ENCODE peak calls at places on chromosome 12, in four cellular contexts. One of them, this sample, is unnamed.

GRCh38 chr12:94180558-94181296 is 32.4 kb downstream of the PLXNC1 start:
- DNase-seq in CD4-positive, alpha-beta T cell: no peak
- DNase-seq in upper lobe of right lung: no peak
- DNase-seq in lung: no peak
- DNase-seq in this sample: no peak

GRCh38 chr12:49750027-49750977 is 8.9 kb downstream of the TMBIM6 start:
- DNase-seq in lung: no peak
- DNase-seq in CD4-positive, alpha-beta T cell: no peak
- DNase-seq in upper lobe of right lung: no peak
- DNase-seq in this sample: no peak

GRCh38 chr12:115259968-115260806 is 576.2 kb upstream of the TBX3 start:
- DNase-seq in lung: peak; percentile 34
- DNase-seq in CD4-positive, alpha-beta T cell: no peak
- DNase-seq in upper lobe of right lung: no peak
- DNase-seq in this sample: no peak

GRCh38 chr12:4001869-4002268 is 128.7 kb upstream of the PARP11 start:
- DNase-seq in upper lobe of right lung: no peak
- DNase-seq in CD4-positive, alpha-beta T cell: no peak
- DNase-seq in lung: no peak
- DNase-seq in this sample: no peak

GRCh38 chr12:116924558-116925453 is 14.1 kb downstream of the FBXW8 start:
- DNase-seq in upper lobe of right lung: no peak
- DNase-seq in CD4-positive, alpha-beta T cell: no peak
- DNase-seq in lung: no peak
- DNase-seq in this sample: no peak

GRCh38 chr12:77845831-77846230 is 15.1 kb downstream of the NAV3 start:
- DNase-seq in CD4-positive, alpha-beta T cell: no peak
- DNase-seq in upper lobe of right lung: no peak
- DNase-seq in lung: no peak
- DNase-seq in this sample: no peak

GRCh38 chr12:43836455-43836989 is 641 bp downstream of the TMEM117 start:
- DNase-seq in CD4-positive, alpha-beta T cell: no peak
- DNase-seq in lung: no peak
- DNase-seq in upper lobe of right lung: no peak
- DNase-seq in this sample: peak; percentile 25

GRCh38 chr12:26938660-26939185 is 453 bp downstream of the FGFR1OP2 start:
- DNase-seq in upper lobe of right lung: no peak
- DNase-seq in lung: peak; percentile 33
- DNase-seq in CD4-positive, alpha-beta T cell: no peak
- DNase-seq in this sample: no peak

GRCh38 chr12:40648519-40648918 is 43.7 kb upstream of the CNTN1 start:
- DNase-seq in upper lobe of right lung: no peak
- DNase-seq in CD4-positive, alpha-beta T cell: no peak
- DNase-seq in lung: no peak
- DNase-seq in this sample: no peak

GRCh38 chr12:105946541-105946940 is 192.2 kb downstream of the NUAK1 start:
- DNase-seq in CD4-positive, alpha-beta T cell: no peak
- DNase-seq in lung: no peak
- DNase-seq in upper lobe of right lung: no peak
- DNase-seq in this sample: no peak

GRCh38 chr12:132593938-132594358 is 16.4 kb downstream of the LRCOL1 start:
- DNase-seq in CD4-positive, alpha-beta T cell: no peak
- DNase-seq in lung: peak; percentile 93
- DNase-seq in upper lobe of right lung: peak; percentile 92
- DNase-seq in this sample: peak; percentile 78

GRCh38 chr12:19970826-19971225 is 397.5 kb upstream of the PDE3A start:
- DNase-seq in lung: no peak
- DNase-seq in CD4-positive, alpha-beta T cell: no peak
- DNase-seq in upper lobe of right lung: no peak
- DNase-seq in this sample: no peak

GRCh38 chr12:88958153-88958552 is 377.9 kb upstream of the KITLG start:
- DNase-seq in upper lobe of right lung: no peak
- DNase-seq in CD4-positive, alpha-beta T cell: no peak
- DNase-seq in lung: no peak
- DNase-seq in this sample: no peak

GRCh38 chr12:56042430-56043203 is 899 bp downstream of the RPS26 start:
- DNase-seq in CD4-positive, alpha-beta T cell: no peak
- DNase-seq in lung: no peak
- DNase-seq in upper lobe of right lung: no peak
- DNase-seq in this sample: no peak

GRCh38 chr12:21502164-21502496 is 541 bp downstream of the GOLT1B start:
- DNase-seq in lung: no peak
- DNase-seq in upper lobe of right lung: no peak
- DNase-seq in CD4-positive, alpha-beta T cell: no peak
- DNase-seq in this sample: no peak

GRCh38 chr12:43407816-43408645 is 144.0 kb downstream of the ADAMTS20 start:
- DNase-seq in CD4-positive, alpha-beta T cell: no peak
- DNase-seq in lung: no peak
- DNase-seq in upper lobe of right lung: no peak
- DNase-seq in this sample: no peak

GRCh38 chr12:66603458-66603857 is 75.4 kb downstream of the GRIP1 start:
- DNase-seq in CD4-positive, alpha-beta T cell: no peak
- DNase-seq in upper lobe of right lung: no peak
- DNase-seq in lung: no peak
- DNase-seq in this sample: no peak

GRCh38 chr12:20370001-20370381 is 1.7 kb downstream of the PDE3A start:
- DNase-seq in CD4-positive, alpha-beta T cell: no peak
- DNase-seq in lung: no peak
- DNase-seq in upper lobe of right lung: peak; percentile 55
- DNase-seq in this sample: no peak

GRCh38 chr12:25859976-25860375 is 98.5 kb upstream of the RASSF8 start:
- DNase-seq in upper lobe of right lung: no peak
- DNase-seq in lung: no peak
- DNase-seq in CD4-positive, alpha-beta T cell: no peak
- DNase-seq in this sample: no peak

GRCh38 chr12:58812229-58812628 is 108.1 kb downstream of the LRIG3 start:
- DNase-seq in upper lobe of right lung: no peak
- DNase-seq in CD4-positive, alpha-beta T cell: no peak
- DNase-seq in lung: no peak
- DNase-seq in this sample: no peak

GRCh38 chr12:29158364-29158763 is 9.3 kb downstream of the FAR2 start:
- DNase-seq in lung: no peak
- DNase-seq in upper lobe of right lung: no peak
- DNase-seq in CD4-positive, alpha-beta T cell: no peak
- DNase-seq in this sample: no peak

DNA sequence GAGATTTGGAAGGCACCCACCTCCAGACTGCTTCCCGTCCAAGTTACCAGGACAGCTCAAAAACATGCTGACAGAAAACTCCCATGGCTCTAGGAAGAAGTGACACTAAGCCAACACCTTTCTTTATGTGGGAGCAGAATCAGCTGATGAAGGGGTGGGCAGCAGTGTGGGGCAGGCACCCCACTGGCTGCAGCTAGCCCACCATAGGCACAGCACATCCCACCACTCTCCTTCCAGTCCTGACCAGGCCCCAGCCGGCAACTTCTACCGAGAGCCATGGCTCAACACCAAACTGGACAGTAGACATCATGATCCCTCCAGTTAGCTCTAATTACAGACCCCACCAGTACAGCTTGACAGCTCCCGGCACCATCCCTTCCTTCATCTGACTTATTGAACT is 45.0 kb downstream of the SH2B3 start:
- DNase-seq in lung: peak; percentile 23
- DNase-seq in upper lobe of right lung: no peak
- DNase-seq in CD4-positive, alpha-beta T cell: no peak
- DNase-seq in this sample: no peak
- H3K27ac ChIP-seq in lung: no peak overlapping the region
- H3K27ac ChIP-seq in upper lobe of right lung: no peak overlapping the region
- H3K27ac ChIP-seq in CD4-positive, alpha-beta T cell: no peak overlapping the region
- H3K27ac ChIP-seq in this sample: no peak overlapping the region

DNA sequence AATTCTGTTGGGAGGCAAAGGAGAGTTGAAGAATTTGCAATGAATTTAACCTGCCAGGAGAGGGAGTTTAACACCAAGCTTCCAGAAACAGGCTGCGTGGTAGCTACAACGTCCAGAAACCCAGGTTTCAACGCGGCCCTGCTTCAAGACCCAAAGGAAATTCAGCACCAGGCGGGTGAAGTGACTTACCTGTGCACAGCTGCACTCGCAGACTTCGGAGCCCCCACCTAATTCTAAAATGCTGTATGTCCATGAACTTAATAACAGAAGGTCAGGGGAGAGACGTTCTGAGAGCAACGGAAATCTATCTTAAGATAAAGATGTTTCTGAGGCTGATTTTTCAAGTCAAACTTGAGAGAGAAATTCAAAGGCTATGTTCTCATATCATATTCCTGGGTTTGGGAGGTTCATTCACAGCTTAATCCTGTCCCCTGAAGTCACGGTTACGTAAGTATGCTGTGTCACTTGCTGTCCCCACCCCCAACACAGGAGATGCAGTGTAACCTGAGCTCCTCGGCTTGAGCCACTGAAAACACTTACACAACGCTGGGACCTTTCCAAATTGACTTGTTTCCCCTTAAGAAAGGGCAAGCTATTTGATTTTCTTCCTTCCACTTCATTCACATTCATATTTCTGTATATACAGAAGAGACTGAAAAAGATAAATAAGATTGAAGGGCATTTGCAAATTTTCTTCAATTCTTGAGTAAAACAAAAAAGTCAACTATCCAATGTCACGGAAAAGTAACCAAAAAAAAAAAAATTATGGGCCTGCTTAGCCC is 22.7 kb downstream of the CLIP1 start:
- DNase-seq in upper lobe of right lung: peak; percentile 75
- DNase-seq in CD4-positive, alpha-beta T cell: peak; percentile 53
- DNase-seq in lung: peak; percentile 81
- DNase-seq in this sample: peak; percentile 9
- H3K27ac ChIP-seq in upper lobe of right lung: peak overlapping the region; percentile 94
- H3K27ac ChIP-seq in CD4-positive, alpha-beta T cell: peak overlapping the region; percentile 0
- H3K27ac ChIP-seq in lung: peak overlapping the region; percentile 93
- H3K27ac ChIP-seq in this sample: no peak overlapping the region

DNA sequence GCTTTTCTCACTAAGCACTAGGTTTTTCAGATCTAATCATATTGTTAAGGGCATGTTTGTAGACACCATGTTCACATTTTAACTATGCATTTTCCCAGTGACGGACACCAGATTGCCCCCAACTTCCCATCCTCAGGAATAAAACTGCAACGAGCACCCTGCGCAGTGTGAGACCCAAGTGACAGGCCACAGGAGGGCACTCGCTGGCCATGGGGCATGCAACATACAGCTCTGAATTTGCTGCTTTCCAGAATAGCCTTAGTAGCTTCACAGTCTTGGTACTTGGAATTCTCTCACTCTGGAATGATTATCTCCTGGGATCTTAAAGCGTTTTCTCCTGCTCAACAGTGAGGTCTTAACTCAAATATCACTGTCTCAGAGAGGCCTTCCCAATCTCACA is 983 bp upstream of the DDX47 start:
- DNase-seq in lung: no peak
- DNase-seq in upper lobe of right lung: no peak
- DNase-seq in CD4-positive, alpha-beta T cell: no peak
- DNase-seq in this sample: no peak
- H3K27ac ChIP-seq in lung: no peak overlapping the region
- H3K27ac ChIP-seq in upper lobe of right lung: no peak overlapping the region
- H3K27ac ChIP-seq in CD4-positive, alpha-beta T cell: no peak overlapping the region
- H3K27ac ChIP-seq in this sample: no peak overlapping the region

DNA sequence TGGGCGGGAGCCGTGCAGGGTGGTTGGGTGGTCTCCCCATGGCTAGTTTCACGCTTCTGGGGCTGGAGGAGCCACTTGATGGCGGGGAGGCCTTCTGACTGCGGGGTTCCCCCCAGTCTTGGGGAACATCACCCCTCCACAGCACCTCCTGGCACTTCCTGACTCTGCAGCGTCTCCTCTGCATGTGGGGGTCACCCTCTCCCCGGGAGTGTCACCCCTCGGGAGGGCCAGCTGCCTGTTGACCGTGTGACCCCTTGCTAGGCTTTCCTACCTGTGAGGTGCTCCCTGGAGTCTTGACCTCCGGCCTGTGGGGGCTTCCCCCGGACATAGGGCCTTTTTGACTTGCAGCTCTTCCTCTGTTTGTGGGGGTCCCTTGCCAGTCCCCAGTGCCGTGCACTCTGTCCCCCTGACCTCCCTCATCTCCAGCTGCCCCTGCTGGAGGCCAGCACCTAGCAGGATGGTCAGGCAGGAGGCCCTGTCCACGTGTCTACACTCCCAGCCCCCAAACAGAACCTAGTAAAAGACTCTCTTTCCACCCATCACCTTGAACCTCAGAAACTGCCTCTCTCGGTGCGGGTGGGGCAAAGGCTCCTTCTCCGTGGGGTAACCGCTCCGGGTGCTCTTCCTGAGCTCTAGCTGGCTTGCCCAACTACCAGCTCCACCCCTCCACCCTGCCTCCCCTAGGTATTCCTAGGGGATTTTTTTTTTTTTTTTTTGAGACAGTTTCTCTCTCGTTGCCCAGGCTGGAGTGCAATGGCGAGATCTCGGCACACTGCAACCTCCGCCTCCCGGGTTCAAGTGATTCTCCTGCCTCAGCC is 727 bp downstream of the AACS start:
- DNase-seq in lung: no peak
- DNase-seq in upper lobe of right lung: no peak
- DNase-seq in CD4-positive, alpha-beta T cell: no peak
- DNase-seq in this sample: no peak
- H3K27ac ChIP-seq in lung: peak overlapping the region; percentile 85
- H3K27ac ChIP-seq in upper lobe of right lung: peak overlapping the region; percentile 26
- H3K27ac ChIP-seq in CD4-positive, alpha-beta T cell: no peak overlapping the region
- H3K27ac ChIP-seq in this sample: peak overlapping the region; percentile 70

This sample was measured in substantia nigra.